ENCODE peak calls at places on chromosomes 11 and 22, in eight cellular contexts. P, A, G, W, E, D, Z and F are unnamed samples.

GRCh38 chr11:111977141-111978027 is 40.2 kb downstream of the DIXDC1 start:
- DNase-seq in P (peak), A (peak), G (no peak), W (no peak), E (peak), D (peak), Z (no peak), F (peak)

GRCh38 chr11:121595717-121596156 is 143.0 kb upstream of the SORL1-AS1 start:
- DNase-seq in P (no peak), A (no peak), G (peak), W (no peak), E (no peak), D (no peak), Z (no peak), F (no peak)

GRCh38 chr22:29799217-29799680 is 32.1 kb downstream of the UQCR10 start:
- DNase-seq in P (peak), A (peak), G (peak), W (no peak), E (peak), D (peak), Z (no peak), F (peak)

GRCh38 chr11:8201524-8202365 is 32.9 kb upstream of the RIC3 start:
- DNase-seq in P (no peak), A (no peak), G (no peak), W (no peak), E (peak), D (no peak), Z (no peak), F (no peak)

GRCh38 chr11:118511576-118511975 is 15.7 kb upstream of the TTC36 start:
- DNase-seq in P (no peak), A (no peak), G (no peak), W (peak), E (no peak), D (no peak), Z (no peak), F (no peak)

GRCh38 chr22:48952256-48953102 is 875.2 kb downstream of the BRD1 start:
- DNase-seq in P (no peak), A (peak), G (no peak), W (no peak), E (peak), D (no peak), Z (no peak), F (no peak)

GRCh38 chr11:10356161-10356560 is 51.3 kb downstream of the ADM start:
- DNase-seq in P (no peak), A (no peak), G (no peak), W (no peak), E (no peak), D (no peak), Z (no peak), F (no peak)

GRCh38 chr11:35373284-35373933 is 45.9 kb downstream of the SLC1A2 start:
- DNase-seq in P (peak), A (no peak), G (no peak), W (no peak), E (no peak), D (peak), Z (no peak), F (no peak)

GRCh38 chr22:45511847-45512261 is 9.2 kb downstream of the FBLN1 start:
- DNase-seq in P (peak), A (peak), G (no peak), W (no peak), E (no peak), D (peak), Z (no peak), F (no peak)

GRCh38 chr11:111019931-111020381 is 225.6 kb upstream of the POU2AF2 start:
- DNase-seq in P (no peak), A (no peak), G (no peak), W (no peak), E (no peak), D (no peak), Z (no peak), F (no peak)

GRCh38 chr11:47607380-47607779 is 13.2 kb upstream of the C1QTNF4 start:
- DNase-seq in P (peak), A (peak), G (no peak), W (no peak), E (peak), D (no peak), Z (no peak), F (peak)

GRCh38 chr11:83508804-83509203 is 222.6 kb upstream of the CCDC90B start:
- DNase-seq in P (no peak), A (no peak), G (no peak), W (no peak), E (no peak), D (peak), Z (no peak), F (no peak)

GRCh38 chr11:3231851-3232744 is at the start of gene MRGPRE:
- DNase-seq in P (peak), A (peak), G (no peak), W (no peak), E (peak), D (no peak), Z (no peak), F (no peak)

GRCh38 chr11:9099617-9100016 is 8.2 kb upstream of the SCUBE2 start:
- DNase-seq in P (no peak), A (no peak), G (no peak), W (no peak), E (no peak), D (no peak), Z (no peak), F (no peak)

GRCh38 chr11:85182437-85183109 is 444.6 kb downstream of the DLG2 start:
- DNase-seq in P (peak), A (no peak), G (peak), W (no peak), E (no peak), D (no peak), Z (peak), F (peak)

GRCh38 chr11:126927628-126928027 is 72.9 kb downstream of the KIRREL3 start:
- DNase-seq in P (no peak), A (no peak), G (no peak), W (no peak), E (no peak), D (no peak), Z (no peak), F (no peak)

GRCh38 chr22:20574920-20575353 is 67.5 kb downstream of the MED15 start:
- DNase-seq in P (no peak), A (no peak), G (no peak), W (no peak), E (no peak), D (no peak), Z (no peak), F (peak)

GRCh38 chr11:47980093-47980906 is at the start of gene PTPRJ:
- DNase-seq in P (peak), A (peak), G (no peak), W (no peak), E (peak), D (peak), Z (peak), F (peak)

GRCh38 chr11:16154715-16155396 is 201.5 kb downstream of the SOX6 start:
- DNase-seq in P (peak), A (no peak), G (peak), W (no peak), E (no peak), D (no peak), Z (no peak), F (no peak)

GRCh38 chr11:131206671-131207070 is 163.7 kb upstream of the NTM start:
- DNase-seq in P (no peak), A (no peak), G (no peak), W (no peak), E (no peak), D (no peak), Z (no peak), F (no peak)

GRCh38 chr11:128905345-128906184 is 14.4 kb downstream of the KCNJ5 start:
- DNase-seq in P (peak), A (no peak), G (peak), W (peak), E (no peak), D (peak), Z (no peak), F (peak)

GRCh38 chr11:126415669-126416420 is 60.4 kb downstream of the ST3GAL4 start:
- DNase-seq in P (peak), A (no peak), G (no peak), W (no peak), E (no peak), D (peak), Z (no peak), F (peak)

GRCh38 chr22:29691636-29692326 is 28.0 kb upstream of the CABP7 start:
- DNase-seq in P (no peak), A (no peak), G (no peak), W (no peak), E (no peak), D (no peak), Z (no peak), F (no peak)

GRCh38 chr22:35425971-35426800 is 26.2 kb downstream of the MCM5 start:
- DNase-seq in P (no peak), A (no peak), G (peak), W (no peak), E (no peak), D (no peak), Z (no peak), F (no peak)

GRCh38 chr11:86954288-86955110 is 696 bp downstream of the FZD4 start:
- DNase-seq in P (peak), A (no peak), G (no peak), W (no peak), E (no peak), D (no peak), Z (no peak), F (peak)

GRCh38 chr11:120482149-120482548 is 29.4 kb upstream of the GRIK4 start:
- DNase-seq in P (no peak), A (no peak), G (no peak), W (no peak), E (no peak), D (no peak), Z (no peak), F (peak)

GRCh38 chr22:44608606-44609226 is 93.3 kb upstream of the PRR5 start:
- DNase-seq in P (no peak), A (no peak), G (no peak), W (no peak), E (no peak), D (no peak), Z (no peak), F (no peak)

GRCh38 chr11:126214446-126215240 is 3.1 kb downstream of the FAM118B start:
- DNase-seq in P (no peak), A (no peak), G (peak), W (no peak), E (no peak), D (peak), Z (no peak), F (no peak)

GRCh38 chr11:116114198-116114651 is 610.0 kb upstream of the CADM1 start:
- DNase-seq in P (no peak), A (no peak), G (no peak), W (no peak), E (peak), D (no peak), Z (no peak), F (no peak)

GRCh38 chr11:11324090-11324489 is 29.0 kb downstream of the CSNK2A3 start:
- DNase-seq in P (no peak), A (no peak), G (peak), W (no peak), E (no peak), D (no peak), Z (no peak), F (no peak)

GRCh38 chr11:73047773-73048371 is 94.2 kb downstream of the FCHSD2 start:
- DNase-seq in P (no peak), A (no peak), G (peak), W (no peak), E (no peak), D (no peak), Z (peak), F (no peak)

GRCh38 chr11:48103621-48104561 is 112.7 kb upstream of the OR4B1 start:
- DNase-seq in P (no peak), A (no peak), G (no peak), W (no peak), E (peak), D (no peak), Z (no peak), F (no peak)

GRCh38 chr11:26227311-26227710 is 104.6 kb upstream of the ANO3 start:
- DNase-seq in P (no peak), A (no peak), G (peak), W (peak), E (no peak), D (no peak), Z (peak), F (no peak)

GRCh38 chr11:18727499-18728236 is 1.7 kb upstream of the IGSF22 start:
- DNase-seq in P (peak), A (no peak), G (peak), W (no peak), E (no peak), D (peak), Z (peak), F (peak)

GRCh38 chr11:118581057-118581456 is 8.8 kb downstream of the ARCN1 start:
- DNase-seq in P (no peak), A (no peak), G (no peak), W (no peak), E (no peak), D (no peak), Z (no peak), F (no peak)

GRCh38 chr11:1633864-1634263 is 4.3 kb downstream of the KRTAP5-5 start:
- DNase-seq in P (no peak), A (no peak), G (no peak), W (no peak), E (no peak), D (no peak), Z (no peak), F (no peak)
- H3K4me3 ChIP-seq in P (no peak), A (no peak), G (no peak), W (no peak), E (no peak), D (no peak), Z (no peak), F (no peak)

GRCh38 chr11:1309498-1310314 is at the start of gene TOLLIP:
- DNase-seq in P (peak), A (peak), G (peak), W (peak), E (peak), D (peak), Z (peak), F (peak)

GRCh38 chr11:1306186-1307162 is 3.0 kb downstream of the TOLLIP start:
- DNase-seq in P (no peak), A (peak), G (no peak), W (no peak), E (no peak), D (no peak), Z (no peak), F (no peak)

GRCh38 chr11:1308745-1309497 is 511 bp downstream of the TOLLIP start:
- DNase-seq in P (no peak), A (peak), G (no peak), W (no peak), E (peak), D (no peak), Z (no peak), F (no peak)

GRCh38 chr11:1307163-1307870 is 2.1 kb downstream of the TOLLIP start:
- DNase-seq in P (peak), A (peak), G (peak), W (no peak), E (no peak), D (no peak), Z (no peak), F (no peak)

DNA sequence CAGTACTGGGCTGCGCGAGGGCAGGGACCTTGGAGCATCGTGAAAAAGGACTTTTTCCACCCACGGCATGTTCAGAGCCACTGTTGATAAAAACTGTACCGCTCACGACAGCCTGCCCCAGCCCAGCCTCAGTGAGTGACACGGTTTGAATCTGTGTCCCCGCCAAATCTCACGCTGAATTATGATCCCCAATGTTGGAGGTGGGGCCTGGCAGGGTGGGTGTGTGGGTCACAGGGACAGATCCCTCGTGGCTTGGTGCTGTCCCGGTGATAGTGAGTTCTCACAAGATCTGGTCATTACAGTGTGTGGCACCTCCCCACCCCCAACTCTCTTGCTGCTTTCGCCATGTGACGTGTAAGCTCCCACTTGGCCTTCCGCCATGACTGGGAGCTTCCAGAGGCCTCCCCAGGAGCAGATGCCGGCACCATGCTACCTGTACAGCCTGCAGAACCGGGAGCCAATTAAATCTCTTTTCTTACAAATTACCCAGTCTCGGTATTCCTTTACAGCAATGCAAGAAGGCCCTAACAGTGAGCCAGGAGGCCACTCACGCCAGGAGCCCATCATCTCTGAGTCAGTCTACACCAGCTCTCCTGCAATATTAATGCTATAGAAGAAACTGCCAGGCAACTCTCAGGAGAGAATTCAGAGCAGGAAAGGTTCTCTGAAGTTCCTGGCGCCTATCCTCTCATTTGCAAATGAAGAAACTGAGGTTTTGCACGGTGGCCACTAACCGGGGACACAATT is 1.3 kb downstream of the TOLLIP start:
- DNase-seq in P (peak), A (peak), G (peak), W (no peak), E (no peak), D (no peak), Z (no peak), F (no peak)
- H3K4me3 ChIP-seq in P (peak), A (peak), G (peak), W (peak), E (no peak), D (peak), Z (peak), F (peak)

GRCh38 chr11:19979519-19979845 is 180.8 kb downstream of the DBX1 start:
- DNase-seq in P (no peak), A (no peak), G (no peak), W (no peak), E (no peak), D (no peak), Z (no peak), F (no peak)
- H3K4me3 ChIP-seq in P (no peak), A (no peak), G (no peak), W (no peak), E (no peak), D (no peak), Z (no peak), F (no peak)

GRCh38 chr22:39528080-39528661 is 4.4 kb downstream of the RPS19BP1 start:
- DNase-seq in P (no peak), A (no peak), G (no peak), W (no peak), E (no peak), D (no peak), Z (no peak), F (no peak)
- H3K4me3 ChIP-seq in P (no peak), A (peak), G (no peak), W (no peak), E (no peak), D (peak), Z (peak), F (no peak)

DNA sequence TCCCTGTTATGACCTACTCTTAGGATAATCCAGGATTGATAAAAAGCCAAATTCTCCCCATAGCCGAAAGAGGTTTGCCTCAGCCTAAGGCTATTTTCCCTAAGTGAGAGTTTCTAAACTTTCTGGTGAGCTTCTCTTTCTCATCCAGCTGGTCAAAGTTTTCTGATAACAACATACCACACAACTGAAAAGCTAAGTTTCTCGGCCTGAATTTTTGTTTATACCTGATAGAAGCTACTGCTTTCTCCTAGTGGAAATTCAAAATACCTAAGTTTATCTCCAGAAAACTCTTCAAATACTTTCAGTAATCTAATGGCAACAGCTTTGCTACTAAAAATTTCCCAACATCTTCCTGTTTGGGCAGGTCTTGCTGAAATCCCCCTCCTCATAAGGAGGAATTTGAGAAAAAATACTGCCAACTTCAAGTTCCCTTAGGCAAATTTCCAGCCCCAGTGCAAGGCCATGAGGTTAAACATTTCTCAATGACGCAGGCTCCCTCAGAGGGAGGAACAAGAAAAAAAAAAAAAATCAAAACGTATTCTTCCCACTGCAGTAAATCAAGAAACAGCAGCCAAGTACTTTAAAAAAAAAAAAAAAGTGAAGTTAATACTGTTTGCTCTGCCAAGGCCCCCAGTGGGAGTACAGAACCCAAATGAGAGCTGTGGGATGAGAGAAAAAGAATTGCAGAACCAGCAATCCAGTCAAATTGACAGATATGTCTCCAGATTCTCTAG is 127.0 kb downstream of the MRTFA start:
- DNase-seq in P (peak), A (no peak), G (peak), W (no peak), E (peak), D (no peak), Z (no peak), F (peak)
- H3K4me3 ChIP-seq in P (no peak), A (no peak), G (no peak), W (no peak), E (no peak), D (no peak), Z (no peak), F (no peak)

GRCh38 chr22:37981282-37982011 is 2.9 kb downstream of the SOX10 start:
- DNase-seq in P (no peak), A (no peak), G (no peak), W (no peak), E (no peak), D (peak), Z (no peak), F (no peak)
- H3K4me3 ChIP-seq in P (no peak), A (peak), G (no peak), W (no peak), E (no peak), D (no peak), Z (no peak), F (no peak)

GRCh38 chr11:31805629-31806185 is 5.4 kb downstream of the PAX6 start:
- DNase-seq in P (no peak), A (peak), G (no peak), W (no peak), E (peak), D (no peak), Z (no peak), F (no peak)

GRCh38 chr11:31805037-31805628 is 6.0 kb downstream of the PAX6 start:
- DNase-seq in P (no peak), A (peak), G (no peak), W (no peak), E (peak), D (no peak), Z (no peak), F (no peak)

GRCh38 chr11:31803813-31804438 is 7.2 kb downstream of the PAX6 start:
- DNase-seq in P (no peak), A (no peak), G (no peak), W (no peak), E (peak), D (no peak), Z (no peak), F (no peak)

GRCh38 chr11:31802990-31803812 is 7.9 kb downstream of the PAX6 start:
- DNase-seq in P (no peak), A (no peak), G (no peak), W (no peak), E (peak), D (no peak), Z (no peak), F (no peak)

GRCh38 chr11:31804439-31805036 is 6.6 kb downstream of the PAX6 start:
- DNase-seq in P (no peak), A (no peak), G (no peak), W (no peak), E (peak), D (no peak), Z (no peak), F (no peak)
- H3K4me3 ChIP-seq in P (no peak), A (peak), G (no peak), W (no peak), E (no peak), D (no peak), Z (no peak), F (no peak)

GRCh38 chr22:19480789-19481188 is 1.1 kb downstream of the CDC45 start:
- DNase-seq in P (no peak), A (no peak), G (no peak), W (no peak), E (no peak), D (no peak), Z (peak), F (no peak)
- H3K4me3 ChIP-seq in P (no peak), A (no peak), G (no peak), W (peak), E (no peak), D (no peak), Z (peak), F (no peak)